ENCODE peak calls at places on chromosomes 5 and 9, in five cellular contexts. R is stimulated activated CD8-positive, alpha-beta memory T cell treated with anti-CD3 and anti-CD28 coated beads, Interleukin-2, amount 100 ng/mL, for 48 hours; W is NCI-H1105 treated with DMSO at 0.1 percent for 48 hours; N is foreskin keratinocyte; C is astrocyte of the spinal cord. P is an unnamed sample.

GRCh38 chr9:99140685-99141314 is 35.9 kb downstream of the TGFBR1 start:
- DNase-seq in R (no peak), W (no peak), N (no peak), C (peak; percentile 55), P (no peak)

GRCh38 chr9:18274693-18275092 is 199.3 kb upstream of the ADAMTSL1 start:
- DNase-seq in R (no peak), W (peak; percentile 43), N (peak; percentile 48), C (peak; percentile 57), P (peak; percentile 16)

GRCh38 chr5:128736567-128736966 is 198.5 kb upstream of the FBN2 start:
- DNase-seq in R (no peak), W (no peak), N (peak; percentile 51), C (peak; percentile 44), P (peak; percentile 8)

GRCh38 chr5:579746-580366 is 32.3 kb upstream of the CEP72 start:
- DNase-seq in R (no peak), W (no peak), N (no peak), C (no peak), P (no peak)

GRCh38 chr5:153187503-153187902 is 303.0 kb upstream of the GRIA1 start:
- DNase-seq in R (no peak), W (no peak), N (no peak), C (no peak), P (no peak)

GRCh38 chr9:33138768-33139167 is 28.4 kb downstream of the B4GALT1 start:
- DNase-seq in R (no peak), W (no peak), N (no peak), C (no peak), P (no peak)

GRCh38 chr5:96427823-96428222 is 5.2 kb downstream of the PCSK1 start:
- DNase-seq in R (no peak), W (no peak), N (peak; percentile 7), C (peak; percentile 33), P (no peak)

GRCh38 chr5:55176176-55176818 is 3.3 kb upstream of the CDC20B start:
- DNase-seq in R (peak; percentile 18), W (peak; percentile 20), N (no peak), C (no peak), P (no peak)

GRCh38 chr9:8816361-8816760 is 1016.8 kb upstream of the DMAC1 start:
- DNase-seq in R (no peak), W (peak; percentile 36), N (no peak), C (no peak), P (no peak)

GRCh38 chr5:58462154-58462553 is 2.3 kb upstream of the PLK2 start:
- DNase-seq in R (no peak), W (peak; percentile 10), N (peak; percentile 79), C (no peak), P (no peak)

GRCh38 chr9:75152416-75152815 is 64.1 kb downstream of the OSTF1 start:
- DNase-seq in R (peak; percentile 58), W (no peak), N (no peak), C (no peak), P (no peak)

GRCh38 chr5:109399092-109399759 is 10.5 kb downstream of the PJA2 start:
- DNase-seq in R (no peak), W (no peak), N (no peak), C (no peak), P (no peak)

GRCh38 chr9:38024036-38024681 is 44.9 kb downstream of the SHB start:
- DNase-seq in R (no peak), W (peak; percentile 74), N (peak; percentile 94), C (peak; percentile 67), P (peak; percentile 84)

GRCh38 chr5:54469655-54470054 is 14.2 kb downstream of the HSPB3 start:
- DNase-seq in R (no peak), W (no peak), N (no peak), C (no peak), P (no peak)

GRCh38 chr5:56456002-56456401 is 222.9 kb upstream of the ANKRD55 start:
- DNase-seq in R (no peak), W (no peak), N (no peak), C (no peak), P (no peak)

GRCh38 chr5:62608529-62609511 is 30.2 kb downstream of the LRRC70 start:
- DNase-seq in R (no peak), W (no peak), N (no peak), C (no peak), P (no peak)

GRCh38 chr5:174119386-174119785 is 73.9 kb downstream of the NSG2 start:
- DNase-seq in R (no peak), W (no peak), N (no peak), C (no peak), P (no peak)

GRCh38 chr9:34124923-34125322 is 1.6 kb downstream of the DCAF12 start:
- DNase-seq in R (no peak), W (no peak), N (peak; percentile 9), C (no peak), P (no peak)

GRCh38 chr9:134150557-134151214 is 13.7 kb downstream of the RNU6ATAC start:
- DNase-seq in R (no peak), W (no peak), N (no peak), C (peak; percentile 29), P (no peak)

GRCh38 chr5:50967388-50968039 is 301.1 kb downstream of the PARP8 start:
- DNase-seq in R (no peak), W (no peak), N (no peak), C (no peak), P (no peak)

GRCh38 chr9:134293576-134294227 is 32.6 kb upstream of the RXRA start:
- DNase-seq in R (no peak), W (no peak), N (no peak), C (no peak), P (no peak)

GRCh38 chr9:115444941-115445340 is 327.0 kb upstream of the TNC start:
- DNase-seq in R (no peak), W (peak; percentile 65), N (no peak), C (no peak), P (no peak)

GRCh38 chr9:83940590-83941303 is 19.5 kb upstream of the KIF27 start:
- DNase-seq in R (no peak), W (no peak), N (no peak), C (no peak), P (no peak)

P was measured in epithelial cell of prostate.